ENCODE peak calls at places on chromosome X, in nine cellular contexts. A is NCI-H2029; Y is Right ventricle myocardium superior; X is NCI-H748 treated with DMSO at 0.1 percent for 48 hours; U is stimulated activated CD4-positive, alpha-beta T cell treated with anti-CD3 and anti-CD28 coated beads, Interleukin-12 subunit alpha, Interleukin-12 subunit beta, amount 100 ng/mL, for 4 hours; J is frontal cortex; F is foreskin fibroblast; R is MM.1S; Q is NCI-H1092. M is an unnamed sample.

GRCh38 chrX:34559325-34559724 is 97.8 kb downstream of the TMEM47 start:
- DNase-seq in A (no peak), Y (no peak), X (peak; percentile 3), U (no peak), J (no peak), F (no peak), R (peak; percentile 7), Q (no peak), M (no peak)

GRCh38 chrX:10077425-10078188 is 79.2 kb upstream of the CLCN4 start:
- DNase-seq in A (no peak), Y (no peak), X (no peak), U (no peak), J (no peak), F (peak; percentile 6), R (no peak), Q (no peak), M (no peak)

GRCh38 chrX:9899640-9900075 is 67.5 kb upstream of the CLDN34 start:
- DNase-seq in A (no peak), Y (no peak), X (no peak), U (no peak), J (peak; percentile 42), F (peak; percentile 65), R (no peak), Q (no peak), M (no peak)

GRCh38 chrX:80430826-80431501 is 10.7 kb downstream of the TENT5D start:
- DNase-seq in A (no peak), Y (no peak), X (no peak), U (no peak), J (no peak), F (no peak), R (peak; percentile 37), Q (no peak), M (no peak)

GRCh38 chrX:18792828-18793227 is 85.4 kb downstream of the PPEF1 start:
- DNase-seq in A (no peak), Y (no peak), X (no peak), U (no peak), J (no peak), F (no peak), R (no peak), Q (no peak), M (no peak)

GRCh38 chrX:22674947-22675346 is 324.8 kb upstream of the DDX53 start:
- DNase-seq in A (peak; percentile 61), Y (no peak), X (peak; percentile 78), U (no peak), J (no peak), F (no peak), R (no peak), Q (peak; percentile 47), M (no peak)

GRCh38 chrX:66638591-66639500 is at the start of gene EDA2R:
- DNase-seq in A (no peak), Y (no peak), X (no peak), U (peak; percentile 1), J (no peak), F (peak; percentile 86), R (peak; percentile 71), Q (no peak), M (no peak)

GRCh38 chrX:46777971-46778810 is 19.3 kb upstream of the SLC9A7 start:
- DNase-seq in A (no peak), Y (no peak), X (no peak), U (no peak), J (no peak), F (peak; percentile 33), R (no peak), Q (no peak), M (no peak)

GRCh38 chrX:39956803-39957394 is 140.9 kb downstream of the BCOR start:
- DNase-seq in A (no peak), Y (no peak), X (no peak), U (no peak), J (no peak), F (no peak), R (no peak), Q (no peak), M (no peak)

GRCh38 chrX:23773601-23774175 is 9.3 kb upstream of the SAT1 start:
- DNase-seq in A (peak; percentile 76), Y (no peak), X (no peak), U (no peak), J (no peak), F (no peak), R (peak; percentile 62), Q (no peak), M (no peak)

GRCh38 chrX:152600853-152601635 is 36.7 kb upstream of the GABRQ start:
- DNase-seq in A (no peak), Y (no peak), X (no peak), U (no peak), J (no peak), F (no peak), R (no peak), Q (peak; percentile 63), M (no peak)

M was measured in progenitor cell of endocrine pancreas.